ENCODE peak calls at places on chromosomes 11 and 22, in five cellular contexts. C is BJ, A is fibroblast of mammary gland, U is neural progenitor cell, H is BE2C. M is an unnamed sample.

GRCh38 chr11:18106688-18107087 is 806 bp upstream of the SAAL1 start:
- DNase-seq in H (no peak), U (no peak), C (no peak), A (peak), M (peak)

GRCh38 chr22:25700996-25701815 is 40.8 kb upstream of the MYO18B start:
- DNase-seq in C (peak), U (peak), H (peak), A (peak), M (peak)

GRCh38 chr11:129283141-129283540 is 91.0 kb upstream of the ARHGAP32 start:
- DNase-seq in U (no peak), C (no peak), A (no peak), H (no peak), M (no peak)

GRCh38 chr11:12001152-12001551 is 7.3 kb downstream of the DKK3 start:
- DNase-seq in H (no peak), C (no peak), A (no peak), U (no peak), M (no peak)

GRCh38 chr22:47627561-47628253 is 865.3 kb downstream of the TBC1D22A start:
- DNase-seq in C (no peak), A (no peak), U (no peak), H (no peak), M (no peak)

GRCh38 chr11:108958446-108959123 is 293.7 kb downstream of the DDX10 start:
- DNase-seq in A (peak), U (no peak), H (peak), C (no peak), M (peak)

GRCh38 chr11:68872216-68873003 is 30.7 kb upstream of the CPT1A start:
- DNase-seq in A (peak), U (no peak), H (no peak), C (peak), M (peak)

GRCh38 chr22:40178417-40179409 is 988 bp downstream of the TNRC6B start:
- DNase-seq in U (peak), C (no peak), A (peak), H (peak), M (peak)

GRCh38 chr11:112961751-112962747 is 829 bp downstream of the NCAM1 start:
- DNase-seq in H (peak), A (no peak), U (peak), C (no peak), M (no peak)

GRCh38 chr22:31150615-31151014 is 9.4 kb upstream of the RNF185 start:
- DNase-seq in C (no peak), H (no peak), A (no peak), U (no peak), M (no peak)

GRCh38 chr11:87809256-87809655 is 366.0 kb downstream of the RAB38 start:
- DNase-seq in U (no peak), A (no peak), C (no peak), H (no peak), M (no peak)

GRCh38 chr11:97751405-97751804 is 1269.3 kb upstream of the CNTN5 start:
- DNase-seq in A (no peak), U (no peak), H (no peak), C (no peak), M (no peak)

GRCh38 chr11:114610550-114610949 is 15.0 kb upstream of the NXPE4 start:
- DNase-seq in A (no peak), C (no peak), H (no peak), U (no peak), M (no peak)

GRCh38 chr11:121416909-121417567 is 35.1 kb upstream of the SORL1 start:
- DNase-seq in A (peak), H (no peak), U (no peak), C (peak), M (peak)

GRCh38 chr11:75598900-75599299 is 36.8 kb downstream of the SERPINH1 start:
- DNase-seq in U (no peak), H (no peak), A (no peak), C (no peak), M (no peak)

GRCh38 chr11:111336582-111337256 is 38.4 kb downstream of the POU2AF3 start:
- DNase-seq in A (peak), H (no peak), C (peak), U (no peak), M (peak)

GRCh38 chr11:128908391-128909246 is 17.5 kb downstream of the KCNJ5 start:
- DNase-seq in U (no peak), H (no peak), C (peak), A (peak), M (peak)

GRCh38 chr22:42236848-42237247 is 33.6 kb downstream of the TCF20 start:
- DNase-seq in A (no peak), U (no peak), H (no peak), C (no peak), M (no peak)

GRCh38 chr11:109668973-109669634 is 247.1 kb downstream of the C11orf87 start:
- DNase-seq in U (no peak), A (peak), H (no peak), C (no peak), M (no peak)

GRCh38 chr11:117519170-117519569 is 191.5 kb downstream of the CEP164 start:
- DNase-seq in A (no peak), C (no peak), U (peak), H (no peak), M (no peak)

GRCh38 chr22:19218541-19219233 is 40.2 kb upstream of the SLC25A1 start:
- DNase-seq in C (no peak), U (no peak), A (no peak), H (no peak), M (no peak)

GRCh38 chr11:106426696-106427095 is 349.2 kb downstream of the AASDHPPT start:
- DNase-seq in C (no peak), A (no peak), U (no peak), H (no peak), M (no peak)

GRCh38 chr11:2775083-2775625 is 75.4 kb upstream of the KCNQ1OT1 start:
- DNase-seq in H (no peak), U (no peak), A (no peak), C (no peak), M (no peak)

GRCh38 chr11:109859325-109859724 is 233.9 kb upstream of the ZC3H12C start:
- DNase-seq in A (peak), H (no peak), C (no peak), U (no peak), M (peak)

GRCh38 chr11:48000432-48000831 is 20.1 kb downstream of the PTPRJ start:
- DNase-seq in H (no peak), C (no peak), U (no peak), A (no peak), M (no peak)

GRCh38 chr11:48003926-48004325 is 23.6 kb downstream of the PTPRJ start:
- DNase-seq in H (no peak), A (no peak), U (no peak), C (no peak), M (no peak)

GRCh38 chr11:48004456-48004855 is 24.1 kb downstream of the PTPRJ start:
- DNase-seq in U (no peak), A (no peak), C (no peak), H (no peak), M (no peak)

GRCh38 chr11:48001438-48002021 is 21.2 kb downstream of the PTPRJ start:
- DNase-seq in H (no peak), A (peak), U (no peak), C (no peak), M (peak)

DNA sequence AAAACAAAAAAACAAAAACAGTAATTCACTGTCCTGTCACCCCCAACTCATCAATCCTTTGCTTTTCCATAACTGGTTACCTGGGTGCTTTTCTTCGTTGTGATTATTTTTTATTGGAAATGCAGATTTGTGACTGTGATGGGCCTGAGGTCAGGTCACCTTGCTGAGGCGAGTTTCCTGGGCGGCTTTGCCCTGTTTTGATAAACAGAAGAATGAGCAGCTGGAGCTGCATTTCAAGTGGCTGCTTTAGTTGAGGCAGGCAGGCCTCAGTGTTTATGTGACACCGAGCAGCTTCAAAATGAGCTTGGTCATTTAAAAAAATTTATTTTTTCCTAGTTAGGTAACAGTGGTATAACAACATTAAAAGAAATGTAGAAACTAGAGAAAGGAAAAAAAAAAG is 22.2 kb downstream of the PTPRJ start:
- DNase-seq in H (no peak), U (no peak), A (no peak), C (no peak), M (no peak)
- H3K4me3 ChIP-seq in H (no peak), U (no peak), A (no peak), C (no peak), M (no peak)

GRCh38 chr11:37352485-37352884 is 754.4 kb upstream of the RAG2 start:
- DNase-seq in A (no peak), C (no peak), U (peak), H (no peak), M (no peak)
- TF ChIP-seq CTCF in A (no peak), C (no peak), U (peak), H (no peak), M (no peak)

GRCh38 chr11:370087-370941 is 1.0 kb downstream of the B4GALNT4 start:
- DNase-seq in C (no peak), U (peak), A (no peak), H (no peak), M (no peak)
- H3K4me3 ChIP-seq in C (peak), U (peak), A (no peak), H (no peak), M (peak)

DNA sequence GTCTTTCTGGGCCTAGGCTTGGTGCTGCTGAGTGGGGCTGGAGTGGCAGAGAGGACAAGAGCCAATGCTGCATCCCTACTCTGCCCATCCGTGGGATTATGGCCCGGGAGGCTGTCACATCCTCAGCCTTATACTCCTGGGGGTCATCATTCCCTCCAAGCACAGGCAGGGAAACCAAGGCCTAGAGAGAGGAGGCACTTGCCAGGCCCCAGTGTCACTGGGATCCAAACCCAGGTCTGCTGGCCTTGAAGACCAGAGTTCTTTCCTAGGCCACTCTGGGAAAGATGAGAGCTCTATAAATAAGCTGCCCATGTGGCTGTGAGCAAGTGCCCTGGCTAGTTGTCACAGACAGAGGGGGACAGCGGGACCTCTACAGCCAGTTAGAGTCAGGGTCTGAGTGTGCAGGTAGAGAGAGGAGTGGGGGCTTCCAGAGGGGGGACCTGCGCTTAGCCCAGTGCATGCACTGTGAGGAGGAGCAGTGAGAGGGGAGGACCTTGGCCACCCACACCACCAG is 4.8 kb downstream of the RELT start:
- DNase-seq in U (peak), A (no peak), C (no peak), H (no peak), M (no peak)
- TF ChIP-seq CTCF in U (no peak), A (no peak), C (no peak), H (no peak), M (no peak)

DNA sequence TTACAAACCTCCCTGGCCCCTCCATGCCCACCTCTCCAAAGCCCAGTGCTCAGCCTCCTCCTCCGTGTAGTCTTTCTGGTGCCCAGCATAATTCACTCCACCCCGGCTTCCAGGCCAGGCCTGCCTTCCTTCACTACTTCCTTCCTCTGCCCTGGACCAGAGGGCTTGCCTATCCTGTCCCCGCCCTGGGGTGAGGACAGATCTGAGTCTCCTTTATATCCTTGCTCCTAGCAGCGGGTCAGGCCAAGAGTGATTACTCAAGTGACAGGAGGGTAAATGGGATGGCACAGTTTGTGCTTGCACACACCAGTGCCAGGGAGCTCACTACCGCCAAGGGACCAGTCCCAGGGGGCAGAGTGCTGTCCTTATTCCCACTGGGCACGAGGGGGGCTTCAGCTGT is 48.0 kb downstream of the SCUBE1 start:
- DNase-seq in A (no peak), C (no peak), U (no peak), H (no peak), M (no peak)
- H3K4me3 ChIP-seq in A (no peak), C (no peak), U (no peak), H (no peak), M (no peak)

GRCh38 chr11:95089620-95090542 is at the start of gene ENDOD1:
- DNase-seq in A (peak), C (no peak), H (peak), U (peak), M (peak)
- TF ChIP-seq CTCF in A (no peak), C (peak), H (no peak), U (no peak), M (peak)

GRCh38 chr22:46560696-46561295 is 23.4 kb upstream of the CELSR1 start:
- DNase-seq in A (no peak), C (no peak), U (no peak), H (no peak), M (no peak)
- H3K4me3 ChIP-seq in A (no peak), C (no peak), U (no peak), H (no peak), M (no peak)

DNA sequence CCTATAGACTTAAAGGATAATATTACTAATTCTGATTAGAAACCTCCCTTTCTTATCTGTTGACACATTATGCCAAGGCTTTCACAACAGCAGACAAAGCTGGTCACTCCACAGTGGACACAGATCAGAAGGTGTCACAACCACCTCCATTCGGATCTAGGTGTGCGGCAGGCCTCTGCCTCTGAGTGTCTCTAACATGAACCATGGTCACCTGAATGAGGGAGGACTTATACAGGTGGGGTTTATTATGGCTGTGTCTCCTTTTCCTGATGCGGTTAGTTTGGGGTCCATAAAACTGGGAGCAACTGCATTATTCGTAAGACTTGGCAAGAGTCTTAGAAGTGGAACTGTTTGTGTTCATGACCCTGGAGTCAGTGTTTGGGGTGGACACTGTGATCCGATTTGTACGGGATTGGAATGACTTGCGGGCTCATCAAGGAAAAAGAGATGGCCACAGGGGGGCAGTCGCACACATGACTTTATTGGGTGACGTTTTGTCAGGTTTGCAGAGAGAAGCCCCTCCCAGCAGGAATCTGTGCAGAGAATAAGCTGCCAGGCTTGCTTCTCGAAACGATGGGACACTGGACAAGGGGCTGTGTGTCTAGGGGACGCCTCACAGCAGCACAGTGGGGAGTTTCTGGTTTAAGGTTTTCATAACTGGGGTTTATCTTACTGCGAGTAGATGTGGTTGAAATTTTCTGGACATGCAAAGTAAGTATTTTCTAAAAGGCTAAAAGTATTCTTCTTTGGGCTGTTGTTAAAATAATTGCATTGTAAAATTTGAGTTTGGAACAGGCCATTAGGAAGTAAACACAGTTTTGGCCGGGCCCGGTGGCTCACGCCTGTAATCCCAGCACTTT is 90.6 kb downstream of the GAB4 start:
- DNase-seq in C (no peak), U (peak), A (peak), H (peak), M (peak)
- TF ChIP-seq CTCF in C (peak), U (peak), A (peak), H (peak), M (peak)